ENCODE peak calls at places on chromosomes 2 and 18, in eight cellular contexts. N is adrenal gland, C is transverse colon, B is keratinocyte, F is AG10803, Y is cardiac fibroblast, X is activated B cell treated with CpG ODN at 0.5 μM for 24 hours, O is IMR-90. S is an unnamed sample.

GRCh38 chr18:8890957-8891464 is 185.7 kb downstream of the MTCL1 start:
- DNase-seq in C (no peak), Y (peak; percentile 94), N (no peak), O (peak; percentile 97), F (peak; percentile 94), B (peak; percentile 89), X (no peak), S (no peak)

GRCh38 chr2:169693344-169693743 is 861 bp downstream of the CFAP210 start:
- DNase-seq in B (no peak), F (no peak), N (no peak), O (no peak), X (no peak), Y (no peak), C (no peak), S (peak; percentile 24)

GRCh38 chr2:110904410-110905148 is 172.2 kb downstream of the ACOXL start:
- DNase-seq in O (no peak), F (no peak), C (no peak), Y (no peak), N (no peak), B (no peak), X (no peak), S (no peak)

GRCh38 chr2:160132761-160133160 is 67.3 kb downstream of the ITGB6 start:
- DNase-seq in X (no peak), F (no peak), Y (no peak), B (no peak), C (no peak), N (no peak), O (no peak), S (no peak)

GRCh38 chr2:234444888-234445287 is 52.0 kb downstream of the ARL4C start:
- DNase-seq in N (no peak), F (peak; percentile 92), C (peak; percentile 45), B (no peak), Y (peak; percentile 88), X (peak; percentile 49), O (peak; percentile 98), S (peak; percentile 48)

GRCh38 chr2:45439788-45440773 is 171.0 kb downstream of the SRBD1 start:
- DNase-seq in Y (peak; percentile 54), C (no peak), F (peak; percentile 53), O (peak; percentile 45), X (no peak), N (no peak), B (no peak), S (no peak)

GRCh38 chr18:31100598-31101147 is 1.5 kb downstream of the DSC2 start:
- DNase-seq in C (peak; percentile 56), X (no peak), O (no peak), N (no peak), B (no peak), Y (no peak), F (no peak), S (peak; percentile 73)

GRCh38 chr2:160731856-160732255 is 238.2 kb upstream of the RBMS1 start:
- DNase-seq in N (no peak), B (no peak), O (no peak), F (no peak), C (no peak), X (no peak), Y (no peak), S (no peak)

GRCh38 chr2:200728630-200729029 is 83.1 kb upstream of the BZW1 start:
- DNase-seq in Y (peak; percentile 89), F (peak; percentile 40), N (peak; percentile 33), C (no peak), B (no peak), O (peak; percentile 34), X (no peak), S (no peak)

GRCh38 chr18:79506191-79507075 is 110.7 kb downstream of the NFATC1 start:
- DNase-seq in B (no peak), C (peak; percentile 11), Y (peak; percentile 50), N (no peak), F (peak; percentile 86), O (no peak), X (peak; percentile 44), S (peak; percentile 19)

GRCh38 chr18:40473221-40473620 is 1481.8 kb upstream of the PIK3C3 start:
- DNase-seq in O (no peak), N (no peak), B (no peak), X (no peak), C (no peak), F (no peak), Y (no peak), S (no peak)

GRCh38 chr2:177746358-177746757 is 326.2 kb downstream of the PDE11A start:
- DNase-seq in F (no peak), X (no peak), C (no peak), O (no peak), Y (no peak), N (no peak), B (no peak), S (no peak)

GRCh38 chr18:28204154-28204553 is 27.2 kb upstream of the CDH2 start:
- DNase-seq in N (no peak), F (peak; percentile 90), O (peak; percentile 85), B (peak; percentile 28), Y (peak; percentile 96), X (no peak), C (no peak), S (no peak)

GRCh38 chr18:67308819-67309218 is 207.7 kb downstream of the DSEL start:
- DNase-seq in N (no peak), F (no peak), O (no peak), X (no peak), B (no peak), Y (no peak), C (no peak), S (no peak)

GRCh38 chr2:160584972-160585494 is 91.4 kb upstream of the RBMS1 start:
- DNase-seq in C (no peak), Y (no peak), B (no peak), O (peak; percentile 39), X (no peak), N (peak; percentile 24), F (peak; percentile 97), S (no peak)

GRCh38 chr2:221100467-221101089 is 471.5 kb downstream of the EPHA4 start:
- DNase-seq in Y (no peak), X (no peak), B (no peak), F (no peak), C (no peak), N (no peak), O (no peak), S (no peak)
- TF ChIP-seq CTCF in Y (no peak), X (no peak), B (no peak), F (no peak), C (no peak), N (no peak), O (peak; percentile 36), S (no peak)

DNA sequence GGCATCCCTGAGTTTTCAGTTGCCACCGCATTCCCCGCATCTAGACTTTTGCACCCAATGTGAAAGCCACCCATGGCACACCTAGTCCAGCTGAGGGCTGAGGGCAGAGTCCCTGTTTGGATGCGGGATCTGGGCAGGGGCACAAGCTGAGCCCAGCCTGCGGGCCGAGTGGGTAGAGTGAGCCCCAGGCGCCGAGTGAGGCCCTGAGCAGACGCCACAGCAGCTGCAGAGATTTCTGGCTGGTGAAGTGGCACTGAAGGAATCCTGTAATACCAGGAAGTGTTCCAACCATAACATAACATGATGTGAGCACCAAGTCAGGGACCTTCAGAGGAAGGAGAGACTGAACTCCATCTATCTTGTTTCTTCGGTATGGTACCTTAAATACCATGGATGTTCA is 27.7 kb upstream of the FRZB start:
- DNase-seq in X (no peak), Y (peak; percentile 50), C (no peak), F (peak; percentile 9), B (no peak), N (no peak), O (peak; percentile 40), S (no peak)
- TF ChIP-seq CTCF in X (no peak), Y (no peak), C (no peak), F (no peak), B (no peak), N (no peak), O (no peak), S (no peak)

GRCh38 chr2:219254590-219255219 is 987 bp upstream of the TUBA4A start:
- DNase-seq in Y (peak; percentile 58), B (no peak), F (no peak), O (no peak), C (no peak), N (peak; percentile 72), X (peak; percentile 24), S (no peak)

GRCh38 chr2:219252570-219252899 is 508 bp upstream of the TUBA4B start:
- DNase-seq in B (no peak), N (no peak), X (no peak), Y (no peak), F (no peak), O (no peak), C (no peak), S (no peak)

GRCh38 chr2:219252084-219252483 is 959 bp upstream of the TUBA4B start:
- DNase-seq in F (no peak), Y (no peak), X (no peak), B (no peak), O (no peak), C (peak; percentile 31), N (no peak), S (no peak)

GRCh38 chr2:219252900-219253752 is at the start of gene TUBA4B:
- DNase-seq in C (peak; percentile 65), N (peak; percentile 61), Y (peak; percentile 26), O (peak; percentile 50), X (peak; percentile 42), F (no peak), B (no peak), S (peak; percentile 70)

GRCh38 chr2:219253753-219254589 is at the start of gene TUBA4A:
- DNase-seq in N (peak; percentile 86), C (peak; percentile 95), O (peak; percentile 37), F (peak; percentile 53), Y (peak; percentile 46), X (peak; percentile 90), B (no peak), S (peak; percentile 94)
- TF ChIP-seq CTCF in N (peak; percentile 29), C (no peak), O (no peak), F (no peak), Y (no peak), X (no peak), B (peak; percentile 20), S (no peak)

DNA sequence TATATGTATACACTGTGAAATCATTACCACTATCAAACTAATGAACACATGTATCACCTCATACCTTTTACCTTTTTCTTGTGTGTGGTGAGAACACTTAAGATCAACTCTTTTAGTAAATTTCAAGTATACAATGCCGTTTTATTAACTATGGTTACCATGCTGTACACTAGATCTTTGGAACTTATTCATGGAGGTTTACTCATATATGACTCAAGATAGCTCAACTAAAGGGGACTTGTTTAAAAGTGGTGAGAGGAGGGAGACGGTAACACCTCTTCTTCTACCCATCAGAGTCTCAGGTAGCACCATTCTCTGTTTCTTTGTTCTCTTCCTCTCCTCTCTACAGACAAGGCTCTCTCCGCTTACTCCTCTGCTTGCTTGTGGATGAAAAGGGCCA is 36.1 kb upstream of the TMEM178A start:
- DNase-seq in N (no peak), O (peak; percentile 24), C (no peak), F (no peak), X (no peak), B (no peak), Y (no peak), S (no peak)
- TF ChIP-seq CTCF in N (no peak), O (no peak), C (no peak), F (no peak), X (no peak), B (no peak), Y (no peak), S (no peak)

DNA sequence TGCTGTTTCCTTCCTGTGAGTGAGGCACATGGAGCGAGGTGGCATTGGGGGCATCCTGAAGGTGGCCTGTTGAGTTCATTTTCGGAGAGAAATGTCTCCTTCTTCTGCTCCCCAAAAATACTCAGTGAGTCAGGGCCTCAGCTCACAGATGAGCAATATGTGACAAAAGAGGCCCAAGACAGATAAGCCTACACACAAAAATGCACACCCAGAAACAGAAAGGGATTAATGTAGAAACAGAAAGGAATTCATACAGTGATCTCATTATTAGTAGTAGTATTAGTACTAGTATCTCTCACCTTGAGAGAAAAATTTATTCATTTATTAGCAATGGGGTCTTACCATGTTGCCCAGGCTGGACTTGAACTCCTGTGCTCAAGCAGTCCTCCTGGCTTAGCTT is 5.1 kb downstream of the GPR75 start:
- DNase-seq in C (no peak), X (no peak), N (no peak), O (peak; percentile 10), B (no peak), F (no peak), Y (no peak), S (no peak)
- TF ChIP-seq CTCF in C (no peak), X (no peak), N (no peak), O (no peak), B (no peak), F (no peak), Y (no peak), S (no peak)